ENCODE peak calls at places on chromosome 21, in ten cellular contexts. One of them, this sample, is unnamed.

GRCh38 chr21:33825898-33826297 is 89.7 kb downstream of the ATP5PO start:
- DNase-seq in cardiac fibroblast: peak
- DNase-seq in A172: no peak
- DNase-seq in foreskin fibroblast: no peak
- DNase-seq in stimulated activated naive CD8-positive, alpha-beta T cell treated with anti-CD3 and anti-CD28 coated beads, Interleukin-15, Interleukin-2, amounts not matched to agents 100 U/mL and 50 U/mL, for 24 hours: no peak
- DNase-seq in ureter: no peak
- DNase-seq in globus pallidus: peak
- DNase-seq in activated T-helper 2 cell treated with anti-CD3 and anti-CD28 coated beads, Interferon-gamma antibody, Interleukin-2, Interleukin-4, amounts not matched to agents 10 μg/mL and 5 μg/mL and 100 μg/mL, durations not matched to agents 14 hours and 24 hours and 36 hours: no peak
- DNase-seq in lung: no peak
- DNase-seq in GM04504: peak
- DNase-seq in this sample: no peak

GRCh38 chr21:22355949-22356348 is 1357.7 kb downstream of the NCAM2 start:
- DNase-seq in cardiac fibroblast: no peak
- DNase-seq in A172: peak
- DNase-seq in foreskin fibroblast: no peak
- DNase-seq in stimulated activated naive CD8-positive, alpha-beta T cell treated with anti-CD3 and anti-CD28 coated beads, Interleukin-15, Interleukin-2, amounts not matched to agents 100 U/mL and 50 U/mL, for 24 hours: no peak
- DNase-seq in ureter: no peak
- DNase-seq in globus pallidus: no peak
- DNase-seq in activated T-helper 2 cell treated with anti-CD3 and anti-CD28 coated beads, Interferon-gamma antibody, Interleukin-2, Interleukin-4, amounts not matched to agents 10 μg/mL and 5 μg/mL and 100 μg/mL, durations not matched to agents 14 hours and 24 hours and 36 hours: no peak
- DNase-seq in lung: no peak
- DNase-seq in GM04504: no peak
- DNase-seq in this sample: no peak

GRCh38 chr21:35408401-35408800 is 359.3 kb upstream of the RUNX1 start:
- DNase-seq in cardiac fibroblast: peak
- DNase-seq in A172: peak
- DNase-seq in foreskin fibroblast: no peak
- DNase-seq in stimulated activated naive CD8-positive, alpha-beta T cell treated with anti-CD3 and anti-CD28 coated beads, Interleukin-15, Interleukin-2, amounts not matched to agents 100 U/mL and 50 U/mL, for 24 hours: no peak
- DNase-seq in ureter: no peak
- DNase-seq in globus pallidus: no peak
- DNase-seq in activated T-helper 2 cell treated with anti-CD3 and anti-CD28 coated beads, Interferon-gamma antibody, Interleukin-2, Interleukin-4, amounts not matched to agents 10 μg/mL and 5 μg/mL and 100 μg/mL, durations not matched to agents 14 hours and 24 hours and 36 hours: no peak
- DNase-seq in lung: no peak
- DNase-seq in GM04504: peak
- DNase-seq in this sample: no peak

GRCh38 chr21:26964379-26964778 is 2.5 kb downstream of the ADAMTS5 start:
- DNase-seq in cardiac fibroblast: no peak
- DNase-seq in A172: no peak
- DNase-seq in foreskin fibroblast: peak
- DNase-seq in stimulated activated naive CD8-positive, alpha-beta T cell treated with anti-CD3 and anti-CD28 coated beads, Interleukin-15, Interleukin-2, amounts not matched to agents 100 U/mL and 50 U/mL, for 24 hours: no peak
- DNase-seq in ureter: peak
- DNase-seq in globus pallidus: no peak
- DNase-seq in activated T-helper 2 cell treated with anti-CD3 and anti-CD28 coated beads, Interferon-gamma antibody, Interleukin-2, Interleukin-4, amounts not matched to agents 10 μg/mL and 5 μg/mL and 100 μg/mL, durations not matched to agents 14 hours and 24 hours and 36 hours: no peak
- DNase-seq in lung: peak
- DNase-seq in GM04504: peak
- DNase-seq in this sample: no peak

GRCh38 chr21:41711416-41712023 is 55.3 kb downstream of the RIPK4 start:
- DNase-seq in cardiac fibroblast: no peak
- DNase-seq in A172: no peak
- DNase-seq in foreskin fibroblast: no peak
- DNase-seq in stimulated activated naive CD8-positive, alpha-beta T cell treated with anti-CD3 and anti-CD28 coated beads, Interleukin-15, Interleukin-2, amounts not matched to agents 100 U/mL and 50 U/mL, for 24 hours: no peak
- DNase-seq in ureter: no peak
- DNase-seq in globus pallidus: no peak
- DNase-seq in activated T-helper 2 cell treated with anti-CD3 and anti-CD28 coated beads, Interferon-gamma antibody, Interleukin-2, Interleukin-4, amounts not matched to agents 10 μg/mL and 5 μg/mL and 100 μg/mL, durations not matched to agents 14 hours and 24 hours and 36 hours: no peak
- DNase-seq in lung: no peak
- DNase-seq in GM04504: no peak
- DNase-seq in this sample: no peak

GRCh38 chr21:38597436-38597835 is 99.2 kb upstream of the ERG start:
- DNase-seq in cardiac fibroblast: no peak
- DNase-seq in A172: no peak
- DNase-seq in foreskin fibroblast: no peak
- DNase-seq in stimulated activated naive CD8-positive, alpha-beta T cell treated with anti-CD3 and anti-CD28 coated beads, Interleukin-15, Interleukin-2, amounts not matched to agents 100 U/mL and 50 U/mL, for 24 hours: no peak
- DNase-seq in ureter: no peak
- DNase-seq in globus pallidus: no peak
- DNase-seq in activated T-helper 2 cell treated with anti-CD3 and anti-CD28 coated beads, Interferon-gamma antibody, Interleukin-2, Interleukin-4, amounts not matched to agents 10 μg/mL and 5 μg/mL and 100 μg/mL, durations not matched to agents 14 hours and 24 hours and 36 hours: no peak
- DNase-seq in lung: no peak
- DNase-seq in GM04504: no peak
- DNase-seq in this sample: no peak

GRCh38 chr21:35189077-35189863 is 140.2 kb upstream of the RUNX1 start:
- DNase-seq in cardiac fibroblast: peak
- DNase-seq in A172: peak
- DNase-seq in foreskin fibroblast: peak
- DNase-seq in stimulated activated naive CD8-positive, alpha-beta T cell treated with anti-CD3 and anti-CD28 coated beads, Interleukin-15, Interleukin-2, amounts not matched to agents 100 U/mL and 50 U/mL, for 24 hours: no peak
- DNase-seq in ureter: no peak
- DNase-seq in globus pallidus: no peak
- DNase-seq in activated T-helper 2 cell treated with anti-CD3 and anti-CD28 coated beads, Interferon-gamma antibody, Interleukin-2, Interleukin-4, amounts not matched to agents 10 μg/mL and 5 μg/mL and 100 μg/mL, durations not matched to agents 14 hours and 24 hours and 36 hours: no peak
- DNase-seq in lung: no peak
- DNase-seq in GM04504: no peak
- DNase-seq in this sample: no peak

GRCh38 chr21:28375708-28376385 is 616.8 kb downstream of the LTN1 start:
- DNase-seq in cardiac fibroblast: peak
- DNase-seq in A172: no peak
- DNase-seq in foreskin fibroblast: peak
- DNase-seq in stimulated activated naive CD8-positive, alpha-beta T cell treated with anti-CD3 and anti-CD28 coated beads, Interleukin-15, Interleukin-2, amounts not matched to agents 100 U/mL and 50 U/mL, for 24 hours: no peak
- DNase-seq in ureter: no peak
- DNase-seq in globus pallidus: no peak
- DNase-seq in activated T-helper 2 cell treated with anti-CD3 and anti-CD28 coated beads, Interferon-gamma antibody, Interleukin-2, Interleukin-4, amounts not matched to agents 10 μg/mL and 5 μg/mL and 100 μg/mL, durations not matched to agents 14 hours and 24 hours and 36 hours: no peak
- DNase-seq in lung: no peak
- DNase-seq in GM04504: no peak
- DNase-seq in this sample: no peak

GRCh38 chr21:45768741-45769049 is 125.2 kb downstream of the PCBP3 start:
- DNase-seq in cardiac fibroblast: no peak
- DNase-seq in A172: no peak
- DNase-seq in foreskin fibroblast: no peak
- DNase-seq in stimulated activated naive CD8-positive, alpha-beta T cell treated with anti-CD3 and anti-CD28 coated beads, Interleukin-15, Interleukin-2, amounts not matched to agents 100 U/mL and 50 U/mL, for 24 hours: peak
- DNase-seq in ureter: no peak
- DNase-seq in globus pallidus: no peak
- DNase-seq in activated T-helper 2 cell treated with anti-CD3 and anti-CD28 coated beads, Interferon-gamma antibody, Interleukin-2, Interleukin-4, amounts not matched to agents 10 μg/mL and 5 μg/mL and 100 μg/mL, durations not matched to agents 14 hours and 24 hours and 36 hours: no peak
- DNase-seq in lung: no peak
- DNase-seq in GM04504: no peak
- DNase-seq in this sample: no peak

GRCh38 chr21:35911412-35912191 is 148.7 kb downstream of the SETD4 start:
- DNase-seq in cardiac fibroblast: no peak
- DNase-seq in A172: no peak
- DNase-seq in foreskin fibroblast: no peak
- DNase-seq in stimulated activated naive CD8-positive, alpha-beta T cell treated with anti-CD3 and anti-CD28 coated beads, Interleukin-15, Interleukin-2, amounts not matched to agents 100 U/mL and 50 U/mL, for 24 hours: no peak
- DNase-seq in ureter: no peak
- DNase-seq in globus pallidus: no peak
- DNase-seq in activated T-helper 2 cell treated with anti-CD3 and anti-CD28 coated beads, Interferon-gamma antibody, Interleukin-2, Interleukin-4, amounts not matched to agents 10 μg/mL and 5 μg/mL and 100 μg/mL, durations not matched to agents 14 hours and 24 hours and 36 hours: no peak
- DNase-seq in lung: no peak
- DNase-seq in GM04504: no peak
- DNase-seq in this sample: no peak

GRCh38 chr21:43318368-43318767 is 108.6 kb downstream of the SIK1 start:
- DNase-seq in cardiac fibroblast: no peak
- DNase-seq in A172: no peak
- DNase-seq in foreskin fibroblast: no peak
- DNase-seq in stimulated activated naive CD8-positive, alpha-beta T cell treated with anti-CD3 and anti-CD28 coated beads, Interleukin-15, Interleukin-2, amounts not matched to agents 100 U/mL and 50 U/mL, for 24 hours: no peak
- DNase-seq in ureter: no peak
- DNase-seq in globus pallidus: no peak
- DNase-seq in activated T-helper 2 cell treated with anti-CD3 and anti-CD28 coated beads, Interferon-gamma antibody, Interleukin-2, Interleukin-4, amounts not matched to agents 10 μg/mL and 5 μg/mL and 100 μg/mL, durations not matched to agents 14 hours and 24 hours and 36 hours: no peak
- DNase-seq in lung: no peak
- DNase-seq in GM04504: no peak
- DNase-seq in this sample: no peak

GRCh38 chr21:45874716-45875415 is 106.7 kb upstream of the COL6A1 start:
- DNase-seq in cardiac fibroblast: peak
- DNase-seq in A172: peak
- DNase-seq in foreskin fibroblast: peak
- DNase-seq in stimulated activated naive CD8-positive, alpha-beta T cell treated with anti-CD3 and anti-CD28 coated beads, Interleukin-15, Interleukin-2, amounts not matched to agents 100 U/mL and 50 U/mL, for 24 hours: no peak
- DNase-seq in ureter: peak
- DNase-seq in globus pallidus: no peak
- DNase-seq in activated T-helper 2 cell treated with anti-CD3 and anti-CD28 coated beads, Interferon-gamma antibody, Interleukin-2, Interleukin-4, amounts not matched to agents 10 μg/mL and 5 μg/mL and 100 μg/mL, durations not matched to agents 14 hours and 24 hours and 36 hours: no peak
- DNase-seq in lung: no peak
- DNase-seq in GM04504: peak
- DNase-seq in this sample: peak

This sample was measured in HS-27A.